ENCODE peak calls at places on chromosomes 11 and 22, in ten cellular contexts. K, B, O, J, X, V, H, N, T and M are unnamed samples.

GRCh38 chr22:27919943-27920755 is 1.1 kb upstream of the PITPNB start:
- DNase-seq in K (peak), B (peak), O (peak), J (peak), X (peak), V (no peak), H (no peak), N (no peak), T (peak), M (no peak)

GRCh38 chr11:6737872-6738466 is 33.8 kb downstream of the OR2AG2 start:
- DNase-seq in K (peak), B (peak), O (peak), J (peak), X (peak), V (no peak), H (peak), N (peak), T (peak), M (peak)

GRCh38 chr22:22943521-22944267 is 56.1 kb downstream of the IGLL5 start:
- DNase-seq in K (no peak), B (no peak), O (no peak), J (no peak), X (peak), V (no peak), H (no peak), N (no peak), T (no peak), M (peak)

GRCh38 chr22:46008836-46009596 is 32.1 kb upstream of the WNT7B start:
- DNase-seq in K (no peak), B (no peak), O (no peak), J (peak), X (no peak), V (no peak), H (no peak), N (no peak), T (peak), M (no peak)

GRCh38 chr11:93921695-93922468 is 71.5 kb upstream of the VSTM5 start:
- DNase-seq in K (peak), B (peak), O (peak), J (peak), X (peak), V (no peak), H (peak), N (peak), T (peak), M (peak)

GRCh38 chr11:57316017-57316416 is 8.7 kb downstream of the TNKS1BP1 start:
- DNase-seq in K (no peak), B (no peak), O (no peak), J (no peak), X (no peak), V (no peak), H (no peak), N (no peak), T (no peak), M (no peak)

GRCh38 chr11:38562562-38562961 is 1964.5 kb upstream of the RAG2 start:
- DNase-seq in K (no peak), B (no peak), O (no peak), J (no peak), X (no peak), V (no peak), H (no peak), N (no peak), T (no peak), M (no peak)

GRCh38 chr11:85685820-85686459 is at the start of gene CCDC89:
- DNase-seq in K (peak), B (no peak), O (peak), J (no peak), X (peak), V (peak), H (peak), N (no peak), T (peak), M (no peak)

GRCh38 chr11:6095798-6096197 is 11.7 kb upstream of the OR56B4 start:
- DNase-seq in K (no peak), B (no peak), O (no peak), J (no peak), X (no peak), V (no peak), H (no peak), N (no peak), T (no peak), M (no peak)

GRCh38 chr11:45771194-45771941 is 33.6 kb upstream of the SLC35C1 start:
- DNase-seq in K (peak), B (peak), O (peak), J (peak), X (peak), V (no peak), H (peak), N (peak), T (peak), M (peak)

GRCh38 chr11:47587039-47587675 is 679 bp downstream of the FAM180B start:
- DNase-seq in K (no peak), B (no peak), O (no peak), J (no peak), X (no peak), V (no peak), H (no peak), N (no peak), T (no peak), M (no peak)

GRCh38 chr11:134074346-134074745 is 5.5 kb downstream of the JAM3 start:
- DNase-seq in K (no peak), B (peak), O (no peak), J (no peak), X (no peak), V (no peak), H (no peak), N (no peak), T (no peak), M (no peak)

GRCh38 chr11:2700415-2701211 is 819 bp upstream of the KCNQ1OT1 start:
- DNase-seq in K (no peak), B (peak), O (no peak), J (peak), X (peak), V (peak), H (peak), N (peak), T (peak), M (peak)

GRCh38 chr22:30694638-30695350 is at the start of gene OSBP2:
- DNase-seq in K (no peak), B (peak), O (no peak), J (peak), X (peak), V (no peak), H (peak), N (peak), T (peak), M (peak)

GRCh38 chr22:19168088-19168890 is 10.2 kb downstream of the SLC25A1 start:
- DNase-seq in K (no peak), B (no peak), O (no peak), J (no peak), X (no peak), V (no peak), H (no peak), N (no peak), T (no peak), M (no peak)

GRCh38 chr11:82398300-82398815 is 335.3 kb downstream of the FAM181B start:
- DNase-seq in K (no peak), B (no peak), O (no peak), J (no peak), X (no peak), V (no peak), H (no peak), N (no peak), T (no peak), M (no peak)

GRCh38 chr11:64415286-64415685 is 56.3 kb downstream of the RPS6KA4 start:
- DNase-seq in K (no peak), B (no peak), O (no peak), J (no peak), X (peak), V (no peak), H (no peak), N (no peak), T (no peak), M (no peak)

GRCh38 chr11:115500547-115501503 is 3.4 kb downstream of the CADM1 start:
- DNase-seq in K (no peak), B (no peak), O (no peak), J (no peak), X (peak), V (no peak), H (no peak), N (no peak), T (no peak), M (no peak)

GRCh38 chr11:23932485-23932898 is 564.4 kb upstream of the LUZP2 start:
- DNase-seq in K (peak), B (peak), O (peak), J (no peak), X (no peak), V (no peak), H (no peak), N (no peak), T (peak), M (no peak)

GRCh38 chr11:14819596-14819995 is 72.4 kb downstream of the CYP2R1 start:
- DNase-seq in K (no peak), B (no peak), O (no peak), J (no peak), X (no peak), V (no peak), H (no peak), N (peak), T (peak), M (no peak)

GRCh38 chr22:27476729-27477128 is 324.8 kb downstream of the MN1 start:
- DNase-seq in K (peak), B (no peak), O (peak), J (no peak), X (no peak), V (peak), H (no peak), N (peak), T (peak), M (no peak)

GRCh38 chr11:12793506-12793905 is 119.3 kb downstream of the TEAD1 start:
- DNase-seq in K (no peak), B (no peak), O (no peak), J (no peak), X (no peak), V (no peak), H (no peak), N (no peak), T (no peak), M (no peak)

GRCh38 chr11:94731921-94732601 is 36.1 kb upstream of the AMOTL1 start:
- DNase-seq in K (peak), B (peak), O (peak), J (no peak), X (no peak), V (no peak), H (no peak), N (peak), T (peak), M (no peak)

GRCh38 chr11:64102005-64102738 is 63.7 kb downstream of the MACROD1 start:
- DNase-seq in K (no peak), B (no peak), O (no peak), J (no peak), X (no peak), V (no peak), H (no peak), N (no peak), T (no peak), M (no peak)

GRCh38 chr11:15988693-15989231 is 367.6 kb downstream of the SOX6 start:
- DNase-seq in K (no peak), B (no peak), O (peak), J (no peak), X (peak), V (no peak), H (no peak), N (no peak), T (no peak), M (no peak)

GRCh38 chr11:17013548-17014320 is 480 bp downstream of the PLEKHA7 start:
- DNase-seq in K (no peak), B (no peak), O (no peak), J (peak), X (peak), V (no peak), H (peak), N (peak), T (peak), M (peak)

GRCh38 chr11:17010851-17011420 is 3.3 kb downstream of the PLEKHA7 start:
- DNase-seq in K (no peak), B (no peak), O (no peak), J (no peak), X (peak), V (no peak), H (no peak), N (no peak), T (no peak), M (no peak)

GRCh38 chr11:17012179-17012578 is 2.0 kb downstream of the PLEKHA7 start:
- DNase-seq in K (no peak), B (no peak), O (no peak), J (no peak), X (peak), V (no peak), H (no peak), N (no peak), T (no peak), M (no peak)

GRCh38 chr11:17014321-17014773 is at the start of gene PLEKHA7:
- DNase-seq in K (no peak), B (no peak), O (no peak), J (no peak), X (peak), V (no peak), H (no peak), N (peak), T (no peak), M (no peak)

GRCh38 chr11:17012712-17013547 is 1.3 kb downstream of the PLEKHA7 start:
- DNase-seq in K (peak), B (peak), O (peak), J (no peak), X (peak), V (peak), H (peak), N (peak), T (peak), M (no peak)
- TF ChIP-seq CTCF in K (no peak), B (no peak), O (no peak), J (no peak), X (no peak), V (no peak), H (no peak), N (no peak), T (no peak), M (no peak)

GRCh38 chr11:1071571-1072115 is 3.0 kb upstream of the MUC2 start:
- DNase-seq in K (no peak), B (no peak), O (no peak), J (no peak), X (no peak), V (no peak), H (no peak), N (no peak), T (no peak), M (no peak)
- TF ChIP-seq CTCF in K (no peak), B (no peak), O (no peak), J (no peak), X (no peak), V (no peak), H (no peak), N (no peak), T (no peak), M (no peak)

DNA sequence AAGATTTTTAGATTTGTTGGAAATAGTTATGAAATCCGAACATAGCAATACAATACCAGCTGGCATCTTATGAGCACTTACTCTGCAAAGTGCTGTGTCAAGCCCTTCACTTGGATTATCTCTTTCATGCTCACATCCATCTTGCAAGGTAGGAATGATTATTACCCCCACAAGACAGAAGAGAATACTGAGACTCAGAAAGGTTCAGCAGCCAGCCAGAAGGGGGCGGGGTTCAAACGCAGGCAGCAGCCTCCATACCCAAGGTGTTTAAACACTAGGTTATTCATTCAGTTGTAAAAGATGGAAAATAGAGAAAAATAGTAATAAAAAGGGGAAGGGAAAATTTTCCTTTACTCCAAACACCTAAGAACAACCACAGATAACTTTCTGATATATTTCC is 158.5 kb downstream of the CCDC34 start:
- DNase-seq in K (no peak), B (peak), O (peak), J (peak), X (peak), V (no peak), H (no peak), N (no peak), T (peak), M (no peak)
- TF ChIP-seq CTCF in K (peak), B (peak), O (peak), J (peak), X (peak), V (no peak), H (no peak), N (no peak), T (peak), M (peak)

GRCh38 chr11:76695133-76695532 is 24.6 kb upstream of the LRRC32 start:
- DNase-seq in K (no peak), B (no peak), O (no peak), J (peak), X (peak), V (no peak), H (no peak), N (no peak), T (no peak), M (no peak)
- TF ChIP-seq CTCF in K (no peak), B (peak), O (peak), J (no peak), X (peak), V (no peak), H (no peak), N (no peak), T (no peak), M (no peak)

GRCh38 chr11:92211576-92212167 is 12.9 kb upstream of the FAT3 start:
- DNase-seq in K (peak), B (no peak), O (peak), J (no peak), X (peak), V (no peak), H (no peak), N (no peak), T (peak), M (no peak)
- TF ChIP-seq CTCF in K (peak), B (no peak), O (peak), J (no peak), X (peak), V (peak), H (no peak), N (no peak), T (peak), M (no peak)

GRCh38 chr22:38974826-38975175 is 7.3 kb upstream of the APOBEC3B start:
- DNase-seq in K (no peak), B (no peak), O (no peak), J (no peak), X (no peak), V (no peak), H (no peak), N (no peak), T (no peak), M (no peak)
- TF ChIP-seq CTCF in K (no peak), B (no peak), O (no peak), J (no peak), X (no peak), V (no peak), H (no peak), N (no peak), T (no peak), M (no peak)

GRCh38 chr11:72760543-72761400 is 8.6 kb upstream of the ARAP1 start:
- DNase-seq in K (peak), B (no peak), O (peak), J (no peak), X (no peak), V (no peak), H (no peak), N (no peak), T (no peak), M (no peak)
- TF ChIP-seq CTCF in K (no peak), B (no peak), O (no peak), J (no peak), X (no peak), V (no peak), H (no peak), N (no peak), T (no peak), M (no peak)

GRCh38 chr11:101049123-101049522 is 80.5 kb downstream of the PGR start:
- DNase-seq in K (no peak), B (no peak), O (no peak), J (no peak), X (peak), V (no peak), H (no peak), N (no peak), T (peak), M (no peak)
- TF ChIP-seq CTCF in K (no peak), B (no peak), O (no peak), J (no peak), X (peak), V (no peak), H (no peak), N (no peak), T (no peak), M (no peak)

GRCh38 chr11:78916759-78917158 is 342.1 kb upstream of the NARS2 start:
- DNase-seq in K (peak), B (no peak), O (peak), J (no peak), X (no peak), V (no peak), H (no peak), N (no peak), T (no peak), M (no peak)
- TF ChIP-seq CTCF in K (peak), B (no peak), O (peak), J (no peak), X (peak), V (no peak), H (no peak), N (no peak), T (no peak), M (no peak)

GRCh38 chr22:24768537-24769374 is 5.8 kb downstream of the PIWIL3 start:
- DNase-seq in K (peak), B (peak), O (peak), J (peak), X (peak), V (no peak), H (peak), N (peak), T (peak), M (peak)
- TF ChIP-seq CTCF in K (peak), B (peak), O (peak), J (peak), X (peak), V (peak), H (peak), N (peak), T (peak), M (peak)